ENCODE peak calls at places on chromosomes 16 and 17, in four cellular contexts. N, D, G and Y are unnamed samples.

GRCh38 chr17:39236981-39237441 is 11.3 kb upstream of the STAC2 start:
- DNase-seq in N (no peak), D (no peak), G (peak), Y (no peak)

GRCh38 chr16:65869261-65869660 is 497.2 kb upstream of the CDH5 start:
- DNase-seq in N (no peak), D (no peak), G (no peak), Y (no peak)

GRCh38 chr16:53952215-53953208 is 248.6 kb downstream of the FTO start:
- DNase-seq in N (no peak), D (no peak), G (no peak), Y (no peak)

GRCh38 chr17:6496116-6496481 is 51.8 kb downstream of the PIMREG start:
- DNase-seq in N (no peak), D (no peak), G (peak), Y (no peak)

GRCh38 chr17:48601528-48602430 is 3.0 kb downstream of the HOXB6 start:
- DNase-seq in N (no peak), D (no peak), G (no peak), Y (no peak)

GRCh38 chr17:2695243-2695960 is 16.2 kb downstream of the CLUH start:
- DNase-seq in N (no peak), D (no peak), G (peak), Y (no peak)

GRCh38 chr17:40318835-40319332 is 9.9 kb downstream of the RARA start:
- DNase-seq in N (no peak), D (no peak), G (peak), Y (no peak)

GRCh38 chr17:39872700-39873099 is 4.7 kb downstream of the ZPBP2 start:
- DNase-seq in N (no peak), D (no peak), G (no peak), Y (no peak)

GRCh38 chr17:74024871-74025531 is 178.5 kb upstream of the RPL38 start:
- DNase-seq in N (no peak), D (no peak), G (no peak), Y (no peak)

GRCh38 chr17:28317965-28318758 is 838 bp upstream of the TMEM97 start:
- DNase-seq in N (no peak), D (no peak), G (peak), Y (no peak)

GRCh38 chr16:84459941-84460405 is 44.5 kb downstream of the MEAK7 start:
- DNase-seq in N (no peak), D (no peak), G (peak), Y (no peak)

GRCh38 chr16:71676236-71676635 is 48.3 kb downstream of the PHLPP2 start:
- DNase-seq in N (no peak), D (no peak), G (no peak), Y (no peak)

GRCh38 chr17:76481091-76481655 is 13.8 kb downstream of the AANAT start:
- DNase-seq in N (no peak), D (no peak), G (peak), Y (no peak)

GRCh38 chr16:72149676-72150464 is 22.1 kb downstream of the PMFBP1 start:
- DNase-seq in N (no peak), D (no peak), G (no peak), Y (no peak)

GRCh38 chr17:31825961-31826691 is 32.9 kb downstream of the COPRS start:
- DNase-seq in N (no peak), D (no peak), G (no peak), Y (no peak)

GRCh38 chr17:9817086-9817485 is 4.8 kb downstream of the GSG1L2 start:
- DNase-seq in N (no peak), D (no peak), G (no peak), Y (no peak)